ENCODE peak calls at places on chromosomes 11 and 22, in six cellular contexts. Q is left ventricle myocardium inferior; S is DMS 273 treated with DMSO at 0.1 percent for 48 hours; Y is activated T-cell treated with anti-CD3 and anti-CD28 coated beads for 48 hours; U is stimulated activated CD8-positive, alpha-beta memory T cell treated with anti-CD3 and anti-CD28 coated beads, Interleukin-15, amount 100 ng/mL, for 4 hours; N is head of caudate nucleus. B is an unnamed sample.
A peak's percentile ranks its signal among the peaks of the same experiment; 100 is the strongest.

GRCh38 chr11:44945639-44946038 is 5.0 kb downstream of the TP53I11 start:
- DNase-seq in Q (peak; percentile 80), S (no peak), Y (no peak), U (no peak), N (no peak), B (no peak)

GRCh38 chr11:27445625-27446024 is 27.0 kb downstream of the LGR4 start:
- DNase-seq in Q (no peak), S (no peak), Y (no peak), U (no peak), N (no peak), B (no peak)

GRCh38 chr11:85123752-85124231 is 503.4 kb downstream of the DLG2 start:
- DNase-seq in Q (no peak), S (no peak), Y (no peak), U (no peak), N (no peak), B (no peak)

GRCh38 chr11:125165664-125166346 is 1.3 kb downstream of the PKNOX2 start:
- DNase-seq in Q (no peak), S (no peak), Y (no peak), U (no peak), N (no peak), B (no peak)

GRCh38 chr11:26958005-26958404 is 35.9 kb upstream of the FIBIN start:
- DNase-seq in Q (no peak), S (no peak), Y (no peak), U (no peak), N (no peak), B (no peak)

GRCh38 chr11:44029507-44029845 is 18.3 kb upstream of the ACCSL start:
- DNase-seq in Q (no peak), S (no peak), Y (no peak), U (no peak), N (no peak), B (no peak)

GRCh38 chr11:19389787-19390303 is 149.1 kb upstream of the E2F8 start:
- DNase-seq in Q (no peak), S (no peak), Y (no peak), U (no peak), N (no peak), B (no peak)

GRCh38 chr22:33575041-33575440 is 345.2 kb downstream of the LARGE1 start:
- DNase-seq in Q (no peak), S (no peak), Y (no peak), U (no peak), N (no peak), B (no peak)

GRCh38 chr11:130049260-130049659 is 20.4 kb upstream of the APLP2 start:
- DNase-seq in Q (no peak), S (no peak), Y (no peak), U (no peak), N (no peak), B (no peak)

GRCh38 chr11:134742228-134742612 is 330.2 kb upstream of the B3GAT1 start:
- DNase-seq in Q (no peak), S (no peak), Y (no peak), U (no peak), N (no peak), B (no peak)

GRCh38 chr11:44017443-44018126 is 30.2 kb upstream of the ACCSL start:
- DNase-seq in Q (no peak), S (no peak), Y (no peak), U (no peak), N (no peak), B (no peak)

GRCh38 chr22:37018815-37019308 is 385 bp downstream of the TST start:
- DNase-seq in Q (peak; percentile 74), S (no peak), Y (no peak), U (no peak), N (peak; percentile 67), B (no peak)

GRCh38 chr11:65117206-65118096 is at the start of gene ZNHIT2:
- DNase-seq in Q (peak; percentile 100), S (peak; percentile 83), Y (peak; percentile 100), U (peak; percentile 100), N (peak; percentile 100), B (peak; percentile 96)

GRCh38 chr11:75447415-75447814 is 14.4 kb upstream of the KLHL35 start:
- DNase-seq in Q (no peak), S (no peak), Y (no peak), U (no peak), N (no peak), B (no peak)

GRCh38 chr11:5336331-5336730 is 7.0 kb downstream of the OR51B5 start:
- DNase-seq in Q (no peak), S (no peak), Y (no peak), U (no peak), N (no peak), B (no peak)

GRCh38 chr11:125338435-125338834 is 157.6 kb downstream of the FEZ1 start:
- DNase-seq in Q (no peak), S (no peak), Y (no peak), U (no peak), N (no peak), B (no peak)

GRCh38 chr11:133065847-133066485 is 466.3 kb downstream of the OPCML start:
- DNase-seq in Q (no peak), S (no peak), Y (no peak), U (no peak), N (no peak), B (no peak)

GRCh38 chr22:36746571-36746970 is 29.3 kb downstream of the IFT27 start:
- DNase-seq in Q (no peak), S (no peak), Y (no peak), U (no peak), N (no peak), B (no peak)

GRCh38 chr22:34160117-34160758 is 240.0 kb upstream of the LARGE1 start:
- DNase-seq in Q (no peak), S (no peak), Y (no peak), U (no peak), N (no peak), B (no peak)

GRCh38 chr11:11510939-11511338 is 110.9 kb downstream of the GALNT18 start:
- DNase-seq in Q (peak; percentile 36), S (no peak), Y (no peak), U (no peak), N (peak; percentile 41), B (no peak)

GRCh38 chr11:86781546-86781945 is 18.8 kb upstream of the PRSS23 start:
- DNase-seq in Q (no peak), S (no peak), Y (no peak), U (no peak), N (no peak), B (no peak)

GRCh38 chr22:46055176-46055850 is 78.4 kb upstream of the WNT7B start:
- DNase-seq in Q (peak; percentile 63), S (no peak), Y (no peak), U (no peak), N (peak; percentile 30), B (peak; percentile 58)

GRCh38 chr11:120632579-120632978 is 121.0 kb downstream of the GRIK4 start:
- DNase-seq in Q (no peak), S (no peak), Y (no peak), U (no peak), N (no peak), B (no peak)

GRCh38 chr11:85712953-85713352 is 27.0 kb upstream of the CCDC89 start:
- DNase-seq in Q (no peak), S (no peak), Y (no peak), U (no peak), N (no peak), B (no peak)

GRCh38 chr22:41286639-41287091 is 678 bp upstream of the RANGAP1 start:
- DNase-seq in Q (no peak), S (no peak), Y (peak; percentile 31), U (no peak), N (no peak), B (no peak)

GRCh38 chr22:24189249-24190158 is 8.2 kb downstream of the SUSD2 start:
- DNase-seq in Q (peak; percentile 79), S (no peak), Y (peak; percentile 50), U (no peak), N (peak; percentile 57), B (no peak)

GRCh38 chr11:57529012-57529411 is 1.5 kb downstream of the TIMM10 start:
- DNase-seq in Q (no peak), S (no peak), Y (no peak), U (no peak), N (no peak), B (no peak)

GRCh38 chr11:76371170-76371569 is 9.8 kb downstream of the THAP12 start:
- DNase-seq in Q (no peak), S (no peak), Y (no peak), U (no peak), N (no peak), B (no peak)

GRCh38 chr22:37647928-37648327 is 8.5 kb downstream of the SH3BP1 start:
- DNase-seq in Q (no peak), S (no peak), Y (no peak), U (no peak), N (no peak), B (no peak)

GRCh38 chr11:82004537-82005213 is 729.0 kb downstream of the FAM181B start:
- DNase-seq in Q (no peak), S (no peak), Y (no peak), U (no peak), N (no peak), B (no peak)

GRCh38 chr22:30201970-30202369 is 44.6 kb downstream of the LIF start:
- DNase-seq in Q (no peak), S (no peak), Y (no peak), U (no peak), N (no peak), B (no peak)

GRCh38 chr22:48845356-48845936 is 982.2 kb downstream of the BRD1 start:
- DNase-seq in Q (no peak), S (no peak), Y (no peak), U (no peak), N (no peak), B (no peak)

GRCh38 chr11:19433791-19434190 is 193.0 kb upstream of the E2F8 start:
- DNase-seq in Q (no peak), S (no peak), Y (no peak), U (no peak), N (no peak), B (no peak)

B was measured in cerebellar nuclear complex.